ENCODE peak calls at places on chromosomes 12 and 14, in seven cellular contexts. N is MV-4-11; X is iris pigment epithelial cell; O is amygdala; G is activated naive CD8-positive, alpha-beta T cell treated with anti-CD3 and anti-CD28 coated beads, Interleukin-2, amount 50 U/mL, for 16 hours; A is fibroblast of the aortic adventitia; E is T-helper 17 cell. R is an unnamed sample.

GRCh38 chr12:65675141-65675621 is 149.1 kb upstream of the HMGA2 start:
- DNase-seq in N (no peak), A (no peak), O (no peak), E (no peak), X (no peak), G (no peak), R (no peak)

GRCh38 chr14:94485944-94486841 is 10.2 kb upstream of the SERPINA9 start:
- DNase-seq in G (no peak), O (peak; percentile 33), N (no peak), A (peak; percentile 54), E (no peak), X (peak; percentile 32), R (peak; percentile 44)

GRCh38 chr14:99413172-99413571 is 67.5 kb downstream of the SETD3 start:
- DNase-seq in O (no peak), N (no peak), X (no peak), A (no peak), E (no peak), G (no peak), R (no peak)

GRCh38 chr14:71063351-71063750 is 156.1 kb downstream of the PCNX1 start:
- DNase-seq in N (no peak), E (no peak), X (no peak), G (no peak), A (no peak), O (no peak), R (no peak)

GRCh38 chr12:117900561-117900960 is 68.2 kb downstream of the KSR2 start:
- DNase-seq in E (no peak), A (no peak), G (no peak), O (no peak), X (peak; percentile 22), N (no peak), R (peak; percentile 26)

GRCh38 chr14:22289570-22289969 is 299.5 kb downstream of the DAD1 start:
- DNase-seq in E (no peak), N (no peak), A (no peak), O (no peak), G (no peak), X (no peak), R (peak; percentile 19)

GRCh38 chr12:121239335-121239678 is 29.4 kb downstream of the P2RX4 start:
- DNase-seq in X (no peak), G (no peak), E (no peak), N (peak; percentile 86), O (no peak), A (no peak), R (no peak)

GRCh38 chr12:79618848-79619404 is 71.8 kb downstream of the PAWR start:
- DNase-seq in X (peak; percentile 80), A (peak; percentile 42), O (no peak), E (no peak), N (no peak), G (no peak), R (peak; percentile 65)

GRCh38 chr12:93783827-93784226 is 106.7 kb downstream of the CRADD start:
- DNase-seq in A (no peak), E (peak; percentile 39), N (no peak), O (no peak), G (no peak), X (no peak), R (no peak)

GRCh38 chr14:75559451-75560187 is 18.8 kb upstream of the FLVCR2 start:
- DNase-seq in E (no peak), G (peak; percentile 27), X (peak; percentile 65), N (peak; percentile 87), A (peak; percentile 84), O (no peak), R (no peak)

GRCh38 chr12:99418379-99418778 is 229.2 kb upstream of the GARIN6 start:
- DNase-seq in N (no peak), A (no peak), X (no peak), G (no peak), E (no peak), O (no peak), R (no peak)

GRCh38 chr12:22935501-22935900 is 310.5 kb downstream of the ETNK1 start:
- DNase-seq in G (no peak), X (no peak), O (no peak), A (no peak), N (peak; percentile 25), E (no peak), R (no peak)

GRCh38 chr12:10101648-10102220 is 2.9 kb upstream of the CLEC1A start:
- DNase-seq in N (peak; percentile 22), A (no peak), G (no peak), X (no peak), O (no peak), E (no peak), R (no peak)

GRCh38 chr14:96461950-96462798 is 40.0 kb upstream of the PAPOLA start:
- DNase-seq in G (no peak), X (no peak), N (peak; percentile 28), O (no peak), A (no peak), E (no peak), R (no peak)

GRCh38 chr12:31259136-31259881 is 66.6 kb downstream of the SINHCAF start:
- DNase-seq in E (no peak), O (no peak), N (no peak), A (peak; percentile 15), X (peak; percentile 19), G (no peak), R (no peak)

GRCh38 chr14:29643415-29644206 is 284.0 kb downstream of the PRKD1 start:
- DNase-seq in X (peak; percentile 81), E (no peak), G (no peak), A (peak; percentile 70), N (no peak), O (no peak), R (no peak)

GRCh38 chr14:91354979-91355685 is 62.5 kb downstream of the CCDC88C start:
- DNase-seq in G (no peak), A (no peak), O (no peak), N (no peak), X (no peak), E (no peak), R (no peak)

R was measured in RCC 7860.